ENCODE peak calls at places on chromosomes 7 and 10, in seven cellular contexts. One of them, this sample, is unnamed.

GRCh38 chr7:17679427-17679826 is 260.9 kb downstream of the SNX13 start:
- DNase-seq in AG08395: peak
- DNase-seq in skeletal muscle cell: peak
- DNase-seq in T-helper 9 cell: no peak
- DNase-seq in fibroblast of pulmonary artery: peak
- DNase-seq in RWPE1: no peak
- DNase-seq in activated naive CD4-positive, alpha-beta T cell: no peak
- DNase-seq in this sample: no peak

GRCh38 chr10:44010873-44011602 is 362.4 kb upstream of the ZNF32 start:
- DNase-seq in AG08395: no peak
- DNase-seq in skeletal muscle cell: no peak
- DNase-seq in T-helper 9 cell: no peak
- DNase-seq in fibroblast of pulmonary artery: no peak
- DNase-seq in RWPE1: peak
- DNase-seq in activated naive CD4-positive, alpha-beta T cell: no peak
- DNase-seq in this sample: no peak

GRCh38 chr7:143514995-143515735 is 37.5 kb downstream of the TAS2R41 start:
- DNase-seq in AG08395: peak
- DNase-seq in skeletal muscle cell: no peak
- DNase-seq in T-helper 9 cell: no peak
- DNase-seq in fibroblast of pulmonary artery: no peak
- DNase-seq in RWPE1: no peak
- DNase-seq in activated naive CD4-positive, alpha-beta T cell: no peak
- DNase-seq in this sample: no peak

GRCh38 chr7:107233981-107234380 is 65.2 kb downstream of the HBP1 start:
- DNase-seq in AG08395: no peak
- DNase-seq in skeletal muscle cell: no peak
- DNase-seq in T-helper 9 cell: no peak
- DNase-seq in fibroblast of pulmonary artery: no peak
- DNase-seq in RWPE1: no peak
- DNase-seq in activated naive CD4-positive, alpha-beta T cell: no peak
- DNase-seq in this sample: no peak

GRCh38 chr10:8060010-8060703 is 5.7 kb downstream of the GATA3 start:
- DNase-seq in AG08395: peak
- DNase-seq in skeletal muscle cell: no peak
- DNase-seq in T-helper 9 cell: peak
- DNase-seq in fibroblast of pulmonary artery: no peak
- DNase-seq in RWPE1: no peak
- DNase-seq in activated naive CD4-positive, alpha-beta T cell: peak
- DNase-seq in this sample: no peak

GRCh38 chr7:128097211-128097731 is 66.0 kb upstream of the LRRC4 start:
- DNase-seq in AG08395: peak
- DNase-seq in skeletal muscle cell: no peak
- DNase-seq in T-helper 9 cell: no peak
- DNase-seq in fibroblast of pulmonary artery: no peak
- DNase-seq in RWPE1: no peak
- DNase-seq in activated naive CD4-positive, alpha-beta T cell: no peak
- DNase-seq in this sample: no peak

GRCh38 chr7:3043544-3044395 is at the start of gene CARD11:
- DNase-seq in AG08395: no peak
- DNase-seq in skeletal muscle cell: no peak
- DNase-seq in T-helper 9 cell: peak
- DNase-seq in fibroblast of pulmonary artery: peak
- DNase-seq in RWPE1: peak
- DNase-seq in activated naive CD4-positive, alpha-beta T cell: peak
- DNase-seq in this sample: peak

GRCh38 chr7:64905547-64905946 is 2.5 kb downstream of the ZNF273 start:
- DNase-seq in AG08395: no peak
- DNase-seq in skeletal muscle cell: no peak
- DNase-seq in T-helper 9 cell: no peak
- DNase-seq in fibroblast of pulmonary artery: no peak
- DNase-seq in RWPE1: no peak
- DNase-seq in activated naive CD4-positive, alpha-beta T cell: no peak
- DNase-seq in this sample: no peak

GRCh38 chr10:42979181-42979580 is 97.7 kb upstream of the RET start:
- DNase-seq in AG08395: no peak
- DNase-seq in skeletal muscle cell: no peak
- DNase-seq in T-helper 9 cell: no peak
- DNase-seq in fibroblast of pulmonary artery: no peak
- DNase-seq in RWPE1: no peak
- DNase-seq in activated naive CD4-positive, alpha-beta T cell: no peak
- DNase-seq in this sample: no peak

GRCh38 chr7:143002106-143002505 is 24.8 kb downstream of the OR9A2 start:
- DNase-seq in AG08395: peak
- DNase-seq in skeletal muscle cell: no peak
- DNase-seq in T-helper 9 cell: no peak
- DNase-seq in fibroblast of pulmonary artery: peak
- DNase-seq in RWPE1: peak
- DNase-seq in activated naive CD4-positive, alpha-beta T cell: no peak
- DNase-seq in this sample: no peak

GRCh38 chr7:40133561-40134427 is 628 bp downstream of the MPLKIP start:
- DNase-seq in AG08395: peak
- DNase-seq in skeletal muscle cell: no peak
- DNase-seq in T-helper 9 cell: no peak
- DNase-seq in fibroblast of pulmonary artery: peak
- DNase-seq in RWPE1: peak
- DNase-seq in activated naive CD4-positive, alpha-beta T cell: no peak
- DNase-seq in this sample: peak

This sample was measured in naive thymus-derived CD8-positive, alpha-beta T cell.